ENCODE peak calls at places on chromosomes 12 and 14, in seven cellular contexts. D is A549, O is upper lobe of left lung, G is right lobe of liver, U is body of pancreas, B is uterus, A is thyroid gland. S is an unnamed sample.

GRCh38 chr12:121165316-121165715 is 32.6 kb downstream of the P2RX7 start:
- DNase-seq in D (no peak), O (no peak), G (no peak), U (peak; percentile 32), B (no peak), A (no peak), S (peak; percentile 34)

GRCh38 chr12:13045816-13046215 is 1.6 kb downstream of the FAM234B start:
- DNase-seq in D (no peak), O (no peak), G (no peak), U (no peak), B (no peak), A (no peak), S (no peak)

GRCh38 chr14:65840118-65840751 is 427.7 kb downstream of the FUT8 start:
- DNase-seq in D (no peak), O (peak; percentile 45), G (no peak), U (no peak), B (no peak), A (no peak), S (no peak)

GRCh38 chr14:100871234-100872186 is 32.0 kb downstream of the RTL1 start:
- DNase-seq in D (peak; percentile 32), O (no peak), G (peak; percentile 15), U (no peak), B (no peak), A (no peak), S (peak; percentile 52)

GRCh38 chr12:53856132-53856531 is 82.5 kb upstream of the HOXC13 start:
- DNase-seq in D (no peak), O (no peak), G (no peak), U (no peak), B (no peak), A (no peak), S (no peak)

GRCh38 chr12:32698285-32698684 is 19.2 kb downstream of the DNM1L start:
- DNase-seq in D (no peak), O (no peak), G (no peak), U (no peak), B (no peak), A (no peak), S (no peak)

GRCh38 chr12:106289196-106289681 is 13.3 kb upstream of the TCP11L2 start:
- DNase-seq in D (no peak), O (no peak), G (no peak), U (no peak), B (no peak), A (no peak), S (no peak)

GRCh38 chr14:96349286-96350075 is 13.7 kb downstream of the ATG2B start:
- DNase-seq in D (no peak), O (no peak), G (no peak), U (no peak), B (no peak), A (no peak), S (no peak)

GRCh38 chr12:132488127-132489077 is 1.5 kb upstream of the FBRSL1 start:
- DNase-seq in D (no peak), O (peak; percentile 55), G (peak; percentile 55), U (no peak), B (peak; percentile 40), A (no peak), S (no peak)

GRCh38 chr12:132491349-132491663 is 1.4 kb downstream of the FBRSL1 start:
- DNase-seq in D (no peak), O (no peak), G (no peak), U (no peak), B (no peak), A (no peak), S (no peak)

GRCh38 chr12:132490481-132491348 is 764 bp downstream of the FBRSL1 start:
- DNase-seq in D (no peak), O (no peak), G (no peak), U (peak; percentile 64), B (no peak), A (peak; percentile 27), S (peak; percentile 67)

GRCh38 chr12:132489078-132489601 is 811 bp upstream of the FBRSL1 start:
- DNase-seq in D (no peak), O (peak; percentile 58), G (peak; percentile 57), U (no peak), B (no peak), A (peak; percentile 33), S (no peak)

DNA sequence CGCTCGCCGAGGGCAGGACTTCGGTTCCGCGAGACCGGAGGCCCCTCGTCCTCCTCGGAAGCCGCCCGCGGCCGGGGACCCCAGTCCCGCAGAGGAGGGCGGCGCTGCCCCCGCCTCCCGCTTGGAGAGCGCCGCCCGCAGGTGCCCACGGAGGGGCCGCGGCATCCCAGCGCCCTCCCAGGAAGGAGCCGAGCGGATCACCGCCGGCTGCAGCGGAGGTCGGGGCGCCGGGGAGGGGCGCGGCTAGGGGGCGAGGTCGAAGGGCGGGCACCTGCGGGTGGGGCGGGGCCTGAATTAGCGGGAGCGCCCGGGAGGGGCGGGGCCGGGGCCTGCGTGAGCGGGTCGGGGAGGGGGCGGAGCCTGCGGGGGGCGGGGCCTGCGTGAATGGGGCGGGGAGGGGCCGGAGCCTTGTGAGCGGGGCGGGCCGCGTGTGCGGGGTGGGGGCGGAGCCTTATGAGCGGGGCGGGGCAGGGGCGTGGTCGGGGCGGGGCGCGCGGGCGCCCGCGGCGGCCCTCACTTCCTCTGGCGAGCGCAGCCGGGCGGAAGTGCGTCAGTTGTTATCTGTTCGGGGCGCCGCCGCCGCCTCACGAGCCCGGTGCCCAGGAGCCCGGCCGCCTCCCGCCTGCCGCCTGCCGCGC is at the start of gene FBRSL1:
- DNase-seq in D (peak; percentile 81), O (peak; percentile 90), G (peak; percentile 95), U (peak; percentile 90), B (peak; percentile 88), A (peak; percentile 83), S (peak; percentile 97)
- TF ChIP-seq POLR2A in D (peak; percentile 40), O (no peak), G (no peak), U (peak; percentile 33), B (peak; percentile 46), A (peak; percentile 60), S (peak; percentile 40)

DNA sequence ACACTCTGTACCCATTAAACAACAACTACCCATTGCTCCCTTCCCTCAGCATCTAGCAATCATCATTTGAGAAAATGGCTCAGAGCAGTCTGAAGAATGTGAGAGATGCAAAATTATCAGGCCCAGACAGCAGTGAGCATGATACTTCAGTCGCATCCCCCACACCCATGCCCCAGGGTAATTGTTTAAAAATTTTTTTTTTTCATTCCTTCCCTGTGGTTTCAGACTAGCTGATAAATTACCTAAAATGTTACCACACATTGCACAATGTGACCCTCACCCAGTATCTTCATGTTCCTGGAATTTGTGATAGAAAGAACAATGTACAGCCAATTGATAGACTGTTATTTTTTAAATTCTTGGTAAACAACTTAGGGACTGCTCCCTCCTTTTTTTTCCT is 11.3 kb upstream of the USP15 start:
- DNase-seq in D (no peak), O (no peak), G (no peak), U (no peak), B (no peak), A (no peak), S (no peak)
- TF ChIP-seq POLR2A in D (no peak), O (no peak), G (no peak), U (no peak), B (no peak), A (no peak), S (no peak)

GRCh38 chr14:67641480-67641879 is 21.8 kb downstream of the ARG2 start:
- DNase-seq in D (no peak), O (no peak), G (no peak), U (no peak), B (no peak), A (no peak), S (no peak)

GRCh38 chr14:67633451-67634154 is 13.9 kb downstream of the ARG2 start:
- DNase-seq in D (no peak), O (no peak), G (no peak), U (no peak), B (no peak), A (no peak), S (no peak)

GRCh38 chr14:67641902-67642749 is 22.4 kb downstream of the ARG2 start:
- DNase-seq in D (no peak), O (no peak), G (no peak), U (no peak), B (no peak), A (no peak), S (no peak)

GRCh38 chr14:67630938-67631337 is 11.2 kb downstream of the ARG2 start:
- DNase-seq in D (no peak), O (no peak), G (no peak), U (no peak), B (no peak), A (no peak), S (no peak)

GRCh38 chr14:67636361-67636919 is 16.7 kb downstream of the ARG2 start:
- DNase-seq in D (no peak), O (no peak), G (no peak), U (no peak), B (no peak), A (peak; percentile 50), S (no peak)
- TF ChIP-seq POLR2A in D (no peak), O (no peak), G (no peak), U (no peak), B (no peak), A (peak; percentile 63), S (no peak)

GRCh38 chr12:93674386-93674785 is 2.8 kb upstream of the CRADD start:
- DNase-seq in D (no peak), O (no peak), G (no peak), U (no peak), B (no peak), A (no peak), S (no peak)

GRCh38 chr12:93679308-93679933 is 2.2 kb downstream of the CRADD start:
- DNase-seq in D (no peak), O (no peak), G (peak; percentile 40), U (no peak), B (no peak), A (no peak), S (no peak)

GRCh38 chr12:93678779-93679178 is 1.6 kb downstream of the CRADD start:
- DNase-seq in D (no peak), O (no peak), G (no peak), U (no peak), B (no peak), A (no peak), S (no peak)

GRCh38 chr12:93676408-93677194 is 574 bp upstream of the CRADD start:
- DNase-seq in D (no peak), O (no peak), G (no peak), U (no peak), B (no peak), A (no peak), S (no peak)

GRCh38 chr12:93677195-93678064 is at the start of gene CRADD:
- DNase-seq in D (peak; percentile 76), O (peak; percentile 80), G (peak; percentile 66), U (peak; percentile 79), B (peak; percentile 93), A (peak; percentile 81), S (peak; percentile 57)
- TF ChIP-seq POLR2A in D (peak; percentile 59), O (peak; percentile 75), G (peak; percentile 79), U (peak; percentile 91), B (peak; percentile 76), A (peak; percentile 88), S (peak; percentile 46)

GRCh38 chr12:110661337-110661972 is 27.5 kb downstream of the HVCN1 start:
- DNase-seq in D (no peak), O (peak; percentile 47), G (peak; percentile 30), U (no peak), B (no peak), A (peak; percentile 20), S (no peak)
- TF ChIP-seq POLR2A in D (no peak), O (no peak), G (no peak), U (no peak), B (no peak), A (no peak), S (no peak)

S was measured in H54.